ENCODE peak calls at places on chromosomes 11 and 22, in six cellular contexts. Q, F, W, D, L and K are unnamed samples.

GRCh38 chr22:48819991-48820390 is 1007.7 kb downstream of the BRD1 start:
- DNase-seq in Q (no peak), D (no peak), W (no peak), F (no peak), L (no peak), K (no peak)

GRCh38 chr11:100918551-100919500 is 210.8 kb downstream of the PGR start:
- DNase-seq in L (no peak), F (no peak), D (peak), W (peak), Q (no peak), K (no peak)

GRCh38 chr11:11167806-11168205 is 185.2 kb downstream of the CSNK2A3 start:
- DNase-seq in L (no peak), Q (no peak), F (no peak), D (no peak), W (no peak), K (no peak)

GRCh38 chr11:25734592-25735211 is 597.2 kb upstream of the ANO3 start:
- DNase-seq in Q (no peak), D (peak), F (no peak), W (peak), L (peak), K (no peak)

GRCh38 chr11:586376-587316 is 10.4 kb downstream of the PHRF1 start:
- DNase-seq in D (no peak), W (no peak), L (no peak), F (no peak), Q (no peak), K (no peak)

GRCh38 chr11:47797633-47798032 is 30.5 kb upstream of the FNBP4 start:
- DNase-seq in L (peak), F (no peak), W (peak), D (peak), Q (no peak), K (peak)

GRCh38 chr22:47174096-47174495 is 411.6 kb downstream of the TBC1D22A start:
- DNase-seq in F (peak), L (no peak), W (no peak), Q (peak), D (no peak), K (no peak)

GRCh38 chr11:10941429-10941828 is 83.6 kb upstream of the ZBED5 start:
- DNase-seq in F (no peak), L (no peak), Q (no peak), D (no peak), W (no peak), K (no peak)

GRCh38 chr11:79285756-79286155 is 155.1 kb downstream of the TENM4 start:
- DNase-seq in Q (no peak), D (no peak), W (no peak), F (no peak), L (no peak), K (no peak)

GRCh38 chr11:65660038-65660437 is 2.7 kb downstream of the RELA start:
- DNase-seq in Q (no peak), F (no peak), W (no peak), D (no peak), L (no peak), K (no peak)

GRCh38 chr11:36257351-36257750 is 31.9 kb downstream of the COMMD9 start:
- DNase-seq in D (peak), W (peak), F (no peak), L (peak), Q (no peak), K (no peak)

GRCh38 chr11:110297726-110298297 is 1.4 kb upstream of the RDX start:
- DNase-seq in D (peak), L (no peak), W (no peak), Q (no peak), F (no peak), K (no peak)
- H3K4me3 ChIP-seq in D (no peak), L (no peak), W (no peak), Q (no peak), F (no peak), K (no peak)

DNA sequence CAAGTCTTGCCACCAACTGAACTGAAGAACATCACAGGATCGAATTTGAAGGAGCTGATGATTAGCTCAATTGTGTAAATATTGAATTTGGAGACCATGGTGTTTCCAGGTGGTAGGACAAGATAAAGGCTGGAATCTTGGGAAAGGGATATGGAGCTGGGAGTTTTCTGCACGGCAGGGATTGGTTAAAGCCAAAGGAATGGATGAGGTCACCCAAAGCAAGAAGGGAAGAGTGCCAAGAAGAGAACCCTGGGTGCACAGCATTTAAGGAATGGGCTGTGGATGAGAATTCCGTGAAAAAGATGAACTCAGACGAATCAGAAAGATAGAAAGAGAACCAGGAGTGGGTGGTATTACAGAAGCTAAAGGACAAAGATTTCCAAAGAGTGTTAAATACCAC is 29.4 kb upstream of the RRAS2 start:
- DNase-seq in F (no peak), D (no peak), Q (no peak), L (no peak), W (peak), K (no peak)
- TF ChIP-seq CTCF in F (no peak), D (no peak), Q (no peak), L (no peak), W (no peak), K (no peak)

DNA sequence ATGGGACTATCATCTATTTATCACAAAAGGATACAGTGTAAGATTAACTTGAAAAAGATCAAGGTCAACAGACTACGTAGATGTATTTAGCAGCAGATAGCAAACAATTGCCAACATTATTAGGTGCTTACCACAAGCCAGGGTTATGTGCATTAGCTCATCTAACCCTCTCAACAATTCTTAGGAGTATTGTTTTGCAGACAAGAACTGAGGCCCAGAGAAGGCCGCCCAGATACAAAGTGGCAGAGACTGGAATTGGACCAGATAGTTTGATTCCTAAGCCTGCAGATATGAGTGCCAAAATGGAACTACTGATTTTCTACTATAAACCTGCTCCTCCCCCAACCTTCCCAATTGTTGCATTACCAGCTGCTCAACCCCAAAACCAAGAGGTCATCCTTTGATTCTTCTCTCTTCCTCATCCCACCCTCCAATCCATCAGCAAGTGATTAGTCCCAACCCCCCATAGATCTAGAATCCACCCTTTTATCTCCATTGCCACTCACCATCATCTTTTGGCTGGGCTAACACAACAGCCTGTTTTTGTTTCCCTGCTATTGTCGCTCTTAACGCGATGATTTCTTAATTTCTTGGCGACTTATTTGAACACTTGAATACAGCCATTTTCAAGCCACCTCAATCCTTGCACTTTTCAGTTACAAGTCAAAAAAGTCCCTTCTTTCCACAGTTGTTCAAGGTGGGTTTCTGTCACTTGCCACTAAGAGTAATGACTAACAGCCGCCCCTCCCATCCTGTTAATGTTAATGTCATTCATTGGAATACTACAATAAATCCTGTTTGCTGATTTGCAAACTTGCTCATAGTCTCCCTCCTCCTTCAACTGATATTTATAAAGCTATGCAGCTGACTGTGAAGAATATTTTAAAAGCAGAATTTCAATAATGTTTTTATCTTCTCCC is 2.7 kb downstream of the TMEM123 start:
- DNase-seq in F (no peak), W (no peak), L (no peak), D (no peak), Q (no peak), K (no peak)
- H3K4me3 ChIP-seq in F (no peak), W (no peak), L (no peak), D (no peak), Q (no peak), K (no peak)

GRCh38 chr11:116512841-116513240 is 259.9 kb downstream of the BUD13 start:
- DNase-seq in L (no peak), W (no peak), Q (no peak), D (no peak), F (no peak), K (no peak)
- TF ChIP-seq CTCF in L (no peak), W (no peak), Q (no peak), D (no peak), F (no peak), K (no peak)